ENCODE peak calls at places on chromosomes 6 and 20, in six cellular contexts. W is K562, U is H1, M is HepG2, E is SK-N-SH, P is GM12878. I is an unnamed sample.
A peak's percentile ranks its signal among the peaks of the same experiment; 100 is the strongest.

GRCh38 chr6:100808638-100809275 is 72.4 kb downstream of the ASCC3 start:
- DNase-seq in P (no peak), W (no peak), M (no peak), E (no peak), U (no peak), I (no peak)

GRCh38 chr6:147586044-147586443 is 77.6 kb downstream of the SAMD5 start:
- DNase-seq in M (no peak), P (no peak), U (no peak), E (no peak), W (no peak), I (no peak)

GRCh38 chr6:85574932-85575598 is 18.6 kb downstream of the SNX14 start:
- DNase-seq in M (peak; percentile 52), U (no peak), P (no peak), E (no peak), W (no peak), I (no peak)

GRCh38 chr6:104326173-104327001 is 533.3 kb downstream of the HACE1 start:
- DNase-seq in M (no peak), E (no peak), P (no peak), U (no peak), W (no peak), I (no peak)

GRCh38 chr20:62155428-62156253 is 12.1 kb downstream of the SS18L1 start:
- DNase-seq in P (no peak), U (peak; percentile 39), E (no peak), W (no peak), M (peak; percentile 64), I (no peak)

GRCh38 chr6:23106951-23107350 is 537.6 kb downstream of the HDGFL1 start:
- DNase-seq in U (no peak), M (no peak), W (no peak), E (no peak), P (no peak), I (no peak)

GRCh38 chr6:38279945-38280588 is 359.7 kb downstream of the BTBD9 start:
- DNase-seq in M (no peak), U (no peak), P (no peak), E (peak; percentile 13), W (no peak), I (no peak)

GRCh38 chr6:169190144-169190584 is 63.5 kb downstream of the THBS2 start:
- DNase-seq in P (no peak), W (no peak), M (no peak), U (no peak), E (no peak), I (no peak)

GRCh38 chr6:35691027-35691824 is 2.5 kb upstream of the FKBP5 start:
- DNase-seq in W (no peak), M (no peak), E (no peak), U (no peak), P (no peak), I (peak; percentile 85)

GRCh38 chr6:139017227-139017626 is 11.3 kb upstream of the ABRACL start:
- DNase-seq in M (no peak), E (no peak), P (no peak), W (no peak), U (no peak), I (no peak)

GRCh38 chr6:32989375-32989774 is 20.0 kb downstream of the HLA-DOA start:
- DNase-seq in M (no peak), W (no peak), U (no peak), P (no peak), E (no peak), I (no peak)

DNA sequence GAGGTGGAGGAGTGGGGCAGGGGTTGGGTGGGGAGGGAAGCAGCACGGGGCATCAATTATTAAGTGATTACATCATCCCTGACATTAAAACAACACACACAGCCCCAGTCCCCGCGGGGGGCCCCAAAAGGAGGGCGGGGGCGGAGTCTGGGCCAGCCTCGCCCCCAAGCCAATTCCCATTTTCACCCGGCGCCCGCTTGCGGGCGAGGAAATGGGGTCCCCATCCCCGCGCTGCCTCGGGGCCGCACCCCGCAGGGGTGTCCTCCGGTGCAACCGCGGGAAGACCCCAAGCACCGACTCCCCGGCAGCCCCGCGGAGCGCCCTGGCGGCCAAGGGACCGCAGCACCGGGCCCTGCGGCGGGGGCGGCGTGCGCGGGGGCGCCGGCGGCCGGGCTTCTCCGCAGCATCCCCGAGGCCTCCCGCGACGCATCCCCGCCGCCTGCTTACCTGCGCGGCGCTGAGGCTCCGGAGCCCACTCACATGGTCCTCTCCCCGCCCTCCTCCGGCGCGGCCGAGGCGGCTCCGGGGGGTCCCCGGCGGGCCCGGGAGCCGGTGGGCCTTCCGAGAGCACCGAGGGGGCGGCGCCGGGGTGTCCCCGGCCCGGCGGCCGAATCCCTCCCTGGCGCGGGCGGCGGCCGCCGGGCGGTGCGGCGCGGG is 603 bp downstream of the FYN start:
- DNase-seq in P (no peak), M (no peak), E (peak; percentile 70), U (no peak), W (peak; percentile 48), I (no peak)
- TF ChIP-seq CTCF in P (peak; percentile 4), M (no peak), E (peak; percentile 26), U (no peak), W (no peak), I (no peak)

GRCh38 chr6:80316655-80317332 is 210.3 kb downstream of the BCKDHB start:
- DNase-seq in E (no peak), P (no peak), U (no peak), M (no peak), W (no peak), I (no peak)
- TF ChIP-seq GABPA in E (no peak), P (no peak), U (no peak), M (no peak), W (no peak), I (no peak)

DNA sequence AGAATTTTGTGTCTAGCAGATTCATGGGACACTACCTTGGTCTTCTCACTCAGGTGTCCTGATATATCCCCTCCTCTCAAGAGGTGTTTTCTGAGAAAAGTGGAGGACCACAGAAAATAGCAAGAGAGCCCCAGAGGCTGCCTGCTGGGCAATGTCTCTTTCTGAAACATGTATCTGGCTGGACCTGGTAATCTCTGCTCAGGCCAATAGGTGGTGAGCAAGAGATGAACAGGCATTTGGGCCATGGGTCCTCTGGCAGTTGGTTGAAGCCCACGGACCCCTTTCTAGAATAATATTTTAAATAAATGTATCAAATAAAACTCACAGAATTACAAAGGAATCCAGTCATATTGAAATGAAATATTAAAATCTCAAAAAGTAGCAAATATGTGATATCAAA is 8.8 kb upstream of the THBD start:
- DNase-seq in P (no peak), W (no peak), U (no peak), M (no peak), E (no peak), I (no peak)
- TF ChIP-seq CTCF in P (peak; percentile 26), W (peak; percentile 41), U (peak; percentile 9), M (peak; percentile 19), E (no peak), I (no peak)

GRCh38 chr20:58639182-58640146 is 11.6 kb upstream of the STX16 start:
- DNase-seq in E (no peak), U (no peak), P (no peak), W (no peak), M (no peak), I (no peak)
- TF ChIP-seq GABPA in E (no peak), U (no peak), P (no peak), W (no peak), M (no peak), I (no peak)

GRCh38 chr6:47477497-47478232 is at the start of gene CD2AP:
- DNase-seq in P (peak; percentile 65), W (peak; percentile 94), M (peak; percentile 84), U (peak; percentile 83), E (peak; percentile 95), I (peak; percentile 78)
- TF ChIP-seq CTCF in P (peak; percentile 29), W (peak; percentile 42), M (peak; percentile 48), U (no peak), E (no peak), I (no peak)

DNA sequence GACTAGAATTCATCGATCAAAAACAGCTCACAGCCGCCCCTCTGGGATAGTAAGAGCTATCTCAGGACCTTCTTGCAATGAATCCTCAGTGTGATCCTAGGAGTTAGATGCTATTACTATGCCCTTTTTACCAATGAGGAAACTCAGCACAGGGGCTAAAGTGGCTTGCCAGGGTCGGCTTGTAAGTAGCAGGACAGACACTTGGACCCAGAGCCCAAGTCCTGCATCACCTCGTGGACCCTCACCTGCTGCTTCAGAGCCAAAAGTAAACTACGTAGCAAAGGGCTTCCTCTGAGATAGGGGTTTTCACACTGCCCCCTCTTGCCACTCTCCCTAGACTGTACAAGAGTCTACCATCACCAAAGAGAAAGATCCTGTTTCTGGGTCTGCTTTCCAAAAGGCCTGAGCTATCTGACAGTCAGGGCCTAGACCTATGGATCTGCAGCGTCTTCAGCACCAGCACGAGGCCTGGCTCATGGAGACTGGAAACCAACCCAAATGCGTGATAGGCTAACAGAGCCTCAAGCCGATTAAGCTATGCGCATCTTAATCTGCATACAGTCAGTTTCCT is 172.3 kb downstream of the ANKRD60 start:
- DNase-seq in U (no peak), M (no peak), W (no peak), E (no peak), P (no peak), I (no peak)
- TF ChIP-seq GABPA in U (no peak), M (no peak), W (no peak), E (no peak), P (no peak), I (no peak)

DNA sequence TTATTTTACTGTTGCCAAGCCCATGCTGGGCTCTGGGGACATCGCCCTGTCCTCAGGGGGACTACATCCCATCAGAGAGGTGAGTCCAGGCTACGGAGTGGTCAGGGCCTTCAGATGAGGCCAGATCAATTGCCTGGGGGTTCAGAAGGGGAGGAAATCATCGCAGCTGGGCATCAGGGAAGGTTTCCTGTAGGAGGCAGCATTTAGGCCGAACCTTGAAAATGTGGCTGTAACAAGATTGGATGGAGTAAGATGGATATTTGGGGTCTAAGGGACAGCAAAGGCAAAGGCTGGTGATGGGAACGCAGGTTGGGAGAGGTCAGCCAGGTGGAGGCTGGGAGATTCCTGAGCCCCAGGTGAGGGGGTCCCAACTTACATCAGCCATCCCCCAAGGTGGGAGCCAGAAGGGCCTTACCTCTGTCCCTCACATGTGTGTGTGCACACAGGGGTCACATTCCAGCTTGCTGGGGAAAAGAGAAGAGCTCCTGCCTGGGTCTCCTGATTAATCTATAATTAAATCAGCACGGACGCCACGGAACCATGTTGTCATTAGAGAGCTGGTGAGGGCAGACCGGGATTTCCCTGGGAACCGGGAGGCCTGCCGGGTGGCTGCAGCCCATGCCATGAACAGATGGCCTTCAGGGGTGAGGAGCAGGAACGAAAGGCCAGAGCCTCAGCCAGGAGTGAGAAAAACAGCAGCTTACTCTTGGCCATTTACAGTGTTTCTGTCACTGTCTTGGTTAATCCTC is 30.5 kb upstream of the DLGAP4 start:
- DNase-seq in P (no peak), U (no peak), W (no peak), E (peak; percentile 75), M (no peak), I (no peak)
- TF ChIP-seq CTCF in P (no peak), U (no peak), W (no peak), E (no peak), M (no peak), I (no peak)

I was measured in HL-60.